ENCODE peak calls at places on chromosomes 6 and 20, in eight cellular contexts. One of them, this sample, is unnamed.

GRCh38 chr6:151154418-151154817 is 85.3 kb upstream of the AKAP12 start:
- DNase-seq in HFF-Myc: no peak
- DNase-seq in GF-D8: no peak
- DNase-seq in activated naive CD8-positive, alpha-beta T cell treated with anti-CD3 and anti-CD28 coated beads for 36 hours: no peak
- DNase-seq in putamen: no peak
- DNase-seq in NCI-H1105: peak
- DNase-seq in amniotic stem cell: no peak
- DNase-seq in GM12891: no peak
- DNase-seq in this sample: no peak

GRCh38 chr20:44833437-44833836 is 23.1 kb upstream of the RIMS4 start:
- DNase-seq in HFF-Myc: no peak
- DNase-seq in GF-D8: no peak
- DNase-seq in activated naive CD8-positive, alpha-beta T cell treated with anti-CD3 and anti-CD28 coated beads for 36 hours: no peak
- DNase-seq in putamen: no peak
- DNase-seq in NCI-H1105: no peak
- DNase-seq in amniotic stem cell: no peak
- DNase-seq in GM12891: no peak
- DNase-seq in this sample: no peak

GRCh38 chr20:5513975-5514516 is 197.3 kb upstream of the PROKR2 start:
- DNase-seq in HFF-Myc: no peak
- DNase-seq in GF-D8: no peak
- DNase-seq in activated naive CD8-positive, alpha-beta T cell treated with anti-CD3 and anti-CD28 coated beads for 36 hours: no peak
- DNase-seq in putamen: no peak
- DNase-seq in NCI-H1105: no peak
- DNase-seq in amniotic stem cell: no peak
- DNase-seq in GM12891: no peak
- DNase-seq in this sample: no peak

GRCh38 chr6:96626749-96627353 is 63.9 kb downstream of the FHL5 start:
- DNase-seq in HFF-Myc: peak
- DNase-seq in GF-D8: peak
- DNase-seq in activated naive CD8-positive, alpha-beta T cell treated with anti-CD3 and anti-CD28 coated beads for 36 hours: no peak
- DNase-seq in putamen: peak
- DNase-seq in NCI-H1105: peak
- DNase-seq in amniotic stem cell: peak
- DNase-seq in GM12891: no peak
- DNase-seq in this sample: peak

GRCh38 chr6:14321992-14322772 is 204.6 kb downstream of the CD83 start:
- DNase-seq in HFF-Myc: no peak
- DNase-seq in GF-D8: no peak
- DNase-seq in activated naive CD8-positive, alpha-beta T cell treated with anti-CD3 and anti-CD28 coated beads for 36 hours: no peak
- DNase-seq in putamen: no peak
- DNase-seq in NCI-H1105: no peak
- DNase-seq in amniotic stem cell: no peak
- DNase-seq in GM12891: no peak
- DNase-seq in this sample: no peak

GRCh38 chr6:142850653-142851434 is 94.1 kb downstream of the HIVEP2 start:
- DNase-seq in HFF-Myc: no peak
- DNase-seq in GF-D8: no peak
- DNase-seq in activated naive CD8-positive, alpha-beta T cell treated with anti-CD3 and anti-CD28 coated beads for 36 hours: peak
- DNase-seq in putamen: no peak
- DNase-seq in NCI-H1105: peak
- DNase-seq in amniotic stem cell: no peak
- DNase-seq in GM12891: no peak
- DNase-seq in this sample: no peak

GRCh38 chr6:2396292-2396691 is 150.9 kb upstream of the GMDS start:
- DNase-seq in HFF-Myc: no peak
- DNase-seq in GF-D8: no peak
- DNase-seq in activated naive CD8-positive, alpha-beta T cell treated with anti-CD3 and anti-CD28 coated beads for 36 hours: no peak
- DNase-seq in putamen: no peak
- DNase-seq in NCI-H1105: no peak
- DNase-seq in amniotic stem cell: no peak
- DNase-seq in GM12891: no peak
- DNase-seq in this sample: no peak

GRCh38 chr20:43095034-43095433 is 94.7 kb downstream of the PTPRT start:
- DNase-seq in HFF-Myc: no peak
- DNase-seq in GF-D8: no peak
- DNase-seq in activated naive CD8-positive, alpha-beta T cell treated with anti-CD3 and anti-CD28 coated beads for 36 hours: no peak
- DNase-seq in putamen: no peak
- DNase-seq in NCI-H1105: no peak
- DNase-seq in amniotic stem cell: no peak
- DNase-seq in GM12891: no peak
- DNase-seq in this sample: no peak

GRCh38 chr20:22511943-22512910 is 72.1 kb downstream of the FOXA2 start:
- DNase-seq in HFF-Myc: no peak
- DNase-seq in GF-D8: no peak
- DNase-seq in activated naive CD8-positive, alpha-beta T cell treated with anti-CD3 and anti-CD28 coated beads for 36 hours: no peak
- DNase-seq in putamen: no peak
- DNase-seq in NCI-H1105: peak
- DNase-seq in amniotic stem cell: no peak
- DNase-seq in GM12891: no peak
- DNase-seq in this sample: no peak

GRCh38 chr20:57397693-57398108 is 6.5 kb downstream of the RBM38 start:
- DNase-seq in HFF-Myc: no peak
- DNase-seq in GF-D8: no peak
- DNase-seq in activated naive CD8-positive, alpha-beta T cell treated with anti-CD3 and anti-CD28 coated beads for 36 hours: peak
- DNase-seq in putamen: no peak
- DNase-seq in NCI-H1105: no peak
- DNase-seq in amniotic stem cell: no peak
- DNase-seq in GM12891: no peak
- DNase-seq in this sample: no peak

GRCh38 chr6:156998824-156999330 is 221.7 kb downstream of the ARID1B start:
- DNase-seq in HFF-Myc: no peak
- DNase-seq in GF-D8: no peak
- DNase-seq in activated naive CD8-positive, alpha-beta T cell treated with anti-CD3 and anti-CD28 coated beads for 36 hours: no peak
- DNase-seq in putamen: no peak
- DNase-seq in NCI-H1105: no peak
- DNase-seq in amniotic stem cell: no peak
- DNase-seq in GM12891: no peak
- DNase-seq in this sample: no peak

GRCh38 chr6:25962368-25963127 is at the start of gene TRIM38:
- DNase-seq in HFF-Myc: peak
- DNase-seq in GF-D8: peak
- DNase-seq in activated naive CD8-positive, alpha-beta T cell treated with anti-CD3 and anti-CD28 coated beads for 36 hours: peak
- DNase-seq in putamen: peak
- DNase-seq in NCI-H1105: no peak
- DNase-seq in amniotic stem cell: peak
- DNase-seq in GM12891: peak
- DNase-seq in this sample: peak

GRCh38 chr6:162728177-162728571 is 400 bp downstream of the PACRG start:
- DNase-seq in HFF-Myc: no peak
- DNase-seq in GF-D8: no peak
- DNase-seq in activated naive CD8-positive, alpha-beta T cell treated with anti-CD3 and anti-CD28 coated beads for 36 hours: no peak
- DNase-seq in putamen: peak
- DNase-seq in NCI-H1105: no peak
- DNase-seq in amniotic stem cell: no peak
- DNase-seq in GM12891: no peak
- DNase-seq in this sample: no peak

GRCh38 chr20:46683939-46684750 is 5.1 kb downstream of the TP53RK start:
- DNase-seq in HFF-Myc: peak
- DNase-seq in GF-D8: no peak
- DNase-seq in activated naive CD8-positive, alpha-beta T cell treated with anti-CD3 and anti-CD28 coated beads for 36 hours: no peak
- DNase-seq in putamen: no peak
- DNase-seq in NCI-H1105: peak
- DNase-seq in amniotic stem cell: no peak
- DNase-seq in GM12891: no peak
- DNase-seq in this sample: no peak

GRCh38 chr6:128487055-128487454 is 33.3 kb downstream of the PTPRK start:
- DNase-seq in HFF-Myc: no peak
- DNase-seq in GF-D8: no peak
- DNase-seq in activated naive CD8-positive, alpha-beta T cell treated with anti-CD3 and anti-CD28 coated beads for 36 hours: no peak
- DNase-seq in putamen: no peak
- DNase-seq in NCI-H1105: no peak
- DNase-seq in amniotic stem cell: no peak
- DNase-seq in GM12891: no peak
- DNase-seq in this sample: no peak

GRCh38 chr6:111566873-111567517 is 38.7 kb downstream of the TRAF3IP2 start:
- DNase-seq in HFF-Myc: no peak
- DNase-seq in GF-D8: peak
- DNase-seq in activated naive CD8-positive, alpha-beta T cell treated with anti-CD3 and anti-CD28 coated beads for 36 hours: no peak
- DNase-seq in putamen: no peak
- DNase-seq in NCI-H1105: peak
- DNase-seq in amniotic stem cell: no peak
- DNase-seq in GM12891: no peak
- DNase-seq in this sample: no peak

GRCh38 chr6:147935656-147936055 is 407.0 kb upstream of the SASH1 start:
- DNase-seq in HFF-Myc: no peak
- DNase-seq in GF-D8: no peak
- DNase-seq in activated naive CD8-positive, alpha-beta T cell treated with anti-CD3 and anti-CD28 coated beads for 36 hours: no peak
- DNase-seq in putamen: no peak
- DNase-seq in NCI-H1105: no peak
- DNase-seq in amniotic stem cell: no peak
- DNase-seq in GM12891: no peak
- DNase-seq in this sample: no peak

GRCh38 chr6:158805698-158806373 is 13.3 kb downstream of the EZR start:
- DNase-seq in HFF-Myc: no peak
- DNase-seq in GF-D8: no peak
- DNase-seq in activated naive CD8-positive, alpha-beta T cell treated with anti-CD3 and anti-CD28 coated beads for 36 hours: no peak
- DNase-seq in putamen: no peak
- DNase-seq in NCI-H1105: no peak
- DNase-seq in amniotic stem cell: no peak
- DNase-seq in GM12891: no peak
- DNase-seq in this sample: no peak

GRCh38 chr20:38751360-38751976 is 3.2 kb downstream of the ACTR5 start:
- DNase-seq in HFF-Myc: no peak
- DNase-seq in GF-D8: no peak
- DNase-seq in activated naive CD8-positive, alpha-beta T cell treated with anti-CD3 and anti-CD28 coated beads for 36 hours: no peak
- DNase-seq in putamen: no peak
- DNase-seq in NCI-H1105: peak
- DNase-seq in amniotic stem cell: no peak
- DNase-seq in GM12891: no peak
- DNase-seq in this sample: peak

GRCh38 chr6:44049163-44049988 is 77.9 kb downstream of the MRPL14 start:
- DNase-seq in HFF-Myc: no peak
- DNase-seq in GF-D8: no peak
- DNase-seq in activated naive CD8-positive, alpha-beta T cell treated with anti-CD3 and anti-CD28 coated beads for 36 hours: no peak
- DNase-seq in putamen: no peak
- DNase-seq in NCI-H1105: no peak
- DNase-seq in amniotic stem cell: no peak
- DNase-seq in GM12891: no peak
- DNase-seq in this sample: no peak

GRCh38 chr6:72939029-72939428 is 286.3 kb downstream of the KHDC1L start:
- DNase-seq in HFF-Myc: no peak
- DNase-seq in GF-D8: no peak
- DNase-seq in activated naive CD8-positive, alpha-beta T cell treated with anti-CD3 and anti-CD28 coated beads for 36 hours: no peak
- DNase-seq in putamen: no peak
- DNase-seq in NCI-H1105: no peak
- DNase-seq in amniotic stem cell: no peak
- DNase-seq in GM12891: no peak
- DNase-seq in this sample: no peak

GRCh38 chr6:41047745-41048742 is 5.0 kb upstream of the APOBEC2 start:
- DNase-seq in HFF-Myc: no peak
- DNase-seq in GF-D8: no peak
- DNase-seq in activated naive CD8-positive, alpha-beta T cell treated with anti-CD3 and anti-CD28 coated beads for 36 hours: no peak
- DNase-seq in putamen: no peak
- DNase-seq in NCI-H1105: no peak
- DNase-seq in amniotic stem cell: no peak
- DNase-seq in GM12891: no peak
- DNase-seq in this sample: no peak

GRCh38 chr6:131159578-131159977 is 24.3 kb downstream of the AKAP7 start:
- DNase-seq in HFF-Myc: no peak
- DNase-seq in GF-D8: no peak
- DNase-seq in activated naive CD8-positive, alpha-beta T cell treated with anti-CD3 and anti-CD28 coated beads for 36 hours: no peak
- DNase-seq in putamen: no peak
- DNase-seq in NCI-H1105: no peak
- DNase-seq in amniotic stem cell: peak
- DNase-seq in GM12891: no peak
- DNase-seq in this sample: no peak

GRCh38 chr6:139483082-139483481 is 108.6 kb upstream of the CITED2 start:
- DNase-seq in HFF-Myc: no peak
- DNase-seq in GF-D8: no peak
- DNase-seq in activated naive CD8-positive, alpha-beta T cell treated with anti-CD3 and anti-CD28 coated beads for 36 hours: no peak
- DNase-seq in putamen: no peak
- DNase-seq in NCI-H1105: no peak
- DNase-seq in amniotic stem cell: no peak
- DNase-seq in GM12891: no peak
- DNase-seq in this sample: no peak

GRCh38 chr6:14474816-14475215 is 357.2 kb downstream of the CD83 start:
- DNase-seq in HFF-Myc: no peak
- DNase-seq in GF-D8: no peak
- DNase-seq in activated naive CD8-positive, alpha-beta T cell treated with anti-CD3 and anti-CD28 coated beads for 36 hours: no peak
- DNase-seq in putamen: no peak
- DNase-seq in NCI-H1105: no peak
- DNase-seq in amniotic stem cell: no peak
- DNase-seq in GM12891: no peak
- DNase-seq in this sample: no peak

GRCh38 chr20:4470375-4470774 is 251.3 kb upstream of the PRND start:
- DNase-seq in HFF-Myc: peak
- DNase-seq in GF-D8: no peak
- DNase-seq in activated naive CD8-positive, alpha-beta T cell treated with anti-CD3 and anti-CD28 coated beads for 36 hours: no peak
- DNase-seq in putamen: no peak
- DNase-seq in NCI-H1105: peak
- DNase-seq in amniotic stem cell: peak
- DNase-seq in GM12891: no peak
- DNase-seq in this sample: no peak

GRCh38 chr20:19973920-19974620 is 43.1 kb upstream of the NAA20 start:
- DNase-seq in HFF-Myc: no peak
- DNase-seq in GF-D8: peak
- DNase-seq in activated naive CD8-positive, alpha-beta T cell treated with anti-CD3 and anti-CD28 coated beads for 36 hours: no peak
- DNase-seq in putamen: peak
- DNase-seq in NCI-H1105: no peak
- DNase-seq in amniotic stem cell: no peak
- DNase-seq in GM12891: no peak
- DNase-seq in this sample: peak

GRCh38 chr6:145899915-145900569 is 64.1 kb downstream of the SHPRH start:
- DNase-seq in HFF-Myc: no peak
- DNase-seq in GF-D8: no peak
- DNase-seq in activated naive CD8-positive, alpha-beta T cell treated with anti-CD3 and anti-CD28 coated beads for 36 hours: no peak
- DNase-seq in putamen: no peak
- DNase-seq in NCI-H1105: no peak
- DNase-seq in amniotic stem cell: no peak
- DNase-seq in GM12891: no peak
- DNase-seq in this sample: no peak

GRCh38 chr6:11043552-11043960 is 549 bp downstream of the ELOVL2 start:
- DNase-seq in HFF-Myc: no peak
- DNase-seq in GF-D8: no peak
- DNase-seq in activated naive CD8-positive, alpha-beta T cell treated with anti-CD3 and anti-CD28 coated beads for 36 hours: peak
- DNase-seq in putamen: no peak
- DNase-seq in NCI-H1105: peak
- DNase-seq in amniotic stem cell: no peak
- DNase-seq in GM12891: peak
- DNase-seq in this sample: no peak

GRCh38 chr6:118668761-118669411 is 17.5 kb upstream of the CEP85L start:
- DNase-seq in HFF-Myc: no peak
- DNase-seq in GF-D8: no peak
- DNase-seq in activated naive CD8-positive, alpha-beta T cell treated with anti-CD3 and anti-CD28 coated beads for 36 hours: no peak
- DNase-seq in putamen: no peak
- DNase-seq in NCI-H1105: no peak
- DNase-seq in amniotic stem cell: peak
- DNase-seq in GM12891: no peak
- DNase-seq in this sample: no peak

GRCh38 chr6:84450018-84450417 is 222.6 kb upstream of the CEP162 start:
- DNase-seq in HFF-Myc: no peak
- DNase-seq in GF-D8: no peak
- DNase-seq in activated naive CD8-positive, alpha-beta T cell treated with anti-CD3 and anti-CD28 coated beads for 36 hours: no peak
- DNase-seq in putamen: no peak
- DNase-seq in NCI-H1105: no peak
- DNase-seq in amniotic stem cell: no peak
- DNase-seq in GM12891: no peak
- DNase-seq in this sample: no peak

GRCh38 chr6:13447949-13448724 is 39.3 kb downstream of the GFOD1 start:
- DNase-seq in HFF-Myc: no peak
- DNase-seq in GF-D8: peak
- DNase-seq in activated naive CD8-positive, alpha-beta T cell treated with anti-CD3 and anti-CD28 coated beads for 36 hours: no peak
- DNase-seq in putamen: no peak
- DNase-seq in NCI-H1105: no peak
- DNase-seq in amniotic stem cell: no peak
- DNase-seq in GM12891: no peak
- DNase-seq in this sample: peak

GRCh38 chr6:13848553-13849150 is 34.3 kb upstream of the MCUR1 start:
- DNase-seq in HFF-Myc: no peak
- DNase-seq in GF-D8: no peak
- DNase-seq in activated naive CD8-positive, alpha-beta T cell treated with anti-CD3 and anti-CD28 coated beads for 36 hours: no peak
- DNase-seq in putamen: no peak
- DNase-seq in NCI-H1105: no peak
- DNase-seq in amniotic stem cell: no peak
- DNase-seq in GM12891: no peak
- DNase-seq in this sample: no peak

GRCh38 chr20:64023278-64024140 is 12.5 kb upstream of the C20orf204 start:
- DNase-seq in HFF-Myc: no peak
- DNase-seq in GF-D8: no peak
- DNase-seq in activated naive CD8-positive, alpha-beta T cell treated with anti-CD3 and anti-CD28 coated beads for 36 hours: no peak
- DNase-seq in putamen: no peak
- DNase-seq in NCI-H1105: no peak
- DNase-seq in amniotic stem cell: no peak
- DNase-seq in GM12891: no peak
- DNase-seq in this sample: no peak